ENCODE peak calls at places on chromosomes 4 and X, in eight cellular contexts. L is NAMALWA; C is GM23248; R is NCI-H146; W is SK-N-SH; F is EL; Z is stimulated activated CD8-positive, alpha-beta memory T cell treated with anti-CD3 and anti-CD28 coated beads, Interleukin-15, amount 100 ng/mL, for 24 hours; D is AG04449. N is an unnamed sample.

GRCh38 chr4:167031534-167032156 is 202.6 kb downstream of the SPOCK3 start:
- DNase-seq in F (peak), D (no peak), L (no peak), C (no peak), W (no peak), Z (no peak), R (no peak), N (no peak)

GRCh38 chr4:9812530-9813340 is 31.3 kb downstream of the DRD5 start:
- DNase-seq in C (peak), D (no peak), Z (no peak), F (no peak), L (no peak), W (peak), R (peak), N (peak)

GRCh38 chr4:84631573-84631972 is 48.6 kb downstream of the CDS1 start:
- DNase-seq in F (no peak), L (no peak), W (no peak), Z (no peak), R (no peak), C (peak), D (no peak), N (no peak)

GRCh38 chr4:168408620-168409019 is 71.7 kb downstream of the DDX60L start:
- DNase-seq in F (peak), C (peak), W (peak), L (no peak), D (peak), R (no peak), Z (no peak), N (no peak)

GRCh38 chrX:46036508-46036907 is 508.7 kb downstream of the ZNF674 start:
- DNase-seq in Z (no peak), F (peak), R (no peak), C (peak), D (no peak), L (no peak), W (no peak), N (no peak)

GRCh38 chr4:124111922-124112321 is 600.6 kb downstream of the ANKRD50 start:
- DNase-seq in R (peak), F (peak), L (peak), D (peak), Z (no peak), C (peak), W (peak), N (no peak)

GRCh38 chrX:14497184-14497666 is 32.1 kb upstream of the GLRA2 start:
- DNase-seq in R (no peak), W (no peak), C (peak), F (peak), Z (no peak), D (no peak), L (peak), N (no peak)

GRCh38 chr4:16496501-16496900 is 270.2 kb upstream of the TAPT1 start:
- DNase-seq in D (peak), C (peak), W (no peak), L (no peak), R (no peak), Z (no peak), F (peak), N (peak)

GRCh38 chr4:81472249-81473085 is 760 bp upstream of the RASGEF1B start:
- DNase-seq in L (peak), D (no peak), Z (no peak), R (peak), F (peak), C (peak), W (peak), N (peak)

GRCh38 chr4:163492951-163493504 is 1.5 kb upstream of the TMA16 start:
- DNase-seq in F (peak), L (peak), C (peak), Z (no peak), D (no peak), W (no peak), R (peak), N (no peak)

GRCh38 chr4:38574559-38575333 is 89.3 kb upstream of the KLF3 start:
- DNase-seq in F (no peak), D (no peak), R (no peak), W (no peak), Z (no peak), L (no peak), C (peak), N (peak)

GRCh38 chr4:23930750-23931488 is 41.1 kb upstream of the PPARGC1A start:
- DNase-seq in C (peak), Z (no peak), R (no peak), W (peak), F (no peak), L (no peak), D (no peak), N (no peak)

GRCh38 chrX:69153060-69153730 is 12.1 kb downstream of the PJA1 start:
- DNase-seq in Z (no peak), W (peak), D (no peak), R (no peak), C (no peak), L (no peak), F (peak), N (peak)

GRCh38 chr4:117821834-117822233 is 212.5 kb upstream of the NDST3 start:
- DNase-seq in W (no peak), L (no peak), R (no peak), Z (no peak), C (no peak), D (no peak), F (no peak), N (no peak)

GRCh38 chrX:142661696-142662095 is 364.0 kb upstream of the SPANXN4 start:
- DNase-seq in Z (no peak), L (no peak), F (no peak), R (no peak), C (no peak), W (no peak), D (no peak), N (no peak)

GRCh38 chrX:74535633-74536141 is 78.7 kb downstream of the RLIM start:
- DNase-seq in R (peak), W (peak), Z (no peak), C (peak), F (peak), D (no peak), L (no peak), N (peak)

GRCh38 chrX:18640686-18641085 is 31.2 kb downstream of the RS1 start:
- DNase-seq in F (no peak), Z (no peak), D (no peak), L (no peak), W (no peak), C (no peak), R (peak), N (no peak)

GRCh38 chr4:65071532-65071931 is 598.8 kb downstream of the EPHA5 start:
- DNase-seq in W (no peak), D (no peak), F (peak), L (no peak), R (no peak), C (no peak), Z (no peak), N (no peak)

GRCh38 chr4:74109894-74110605 is 11.1 kb upstream of the CXCL2 start:
- DNase-seq in Z (no peak), F (peak), D (peak), W (no peak), R (no peak), C (peak), L (no peak), N (no peak)

GRCh38 chrX:151871244-151871643 is 41.4 kb upstream of the MAGEA4 start:
- DNase-seq in C (peak), W (no peak), R (no peak), Z (no peak), D (peak), F (peak), L (no peak), N (no peak)

GRCh38 chr4:118417325-118417724 is 64.5 kb upstream of the PRSS12 start:
- DNase-seq in Z (no peak), R (no peak), D (peak), C (peak), F (peak), W (no peak), L (no peak), N (no peak)

GRCh38 chr4:185911556-185912064 is 99.6 kb upstream of the SORBS2 start:
- DNase-seq in C (peak), W (peak), R (no peak), Z (no peak), L (no peak), F (peak), D (no peak), N (no peak)

GRCh38 chr4:41709844-41710481 is 38.6 kb downstream of the PHOX2B start:
- DNase-seq in C (peak), Z (no peak), F (peak), W (no peak), L (no peak), R (no peak), D (peak), N (no peak)

GRCh38 chrX:51148848-51149247 is 183.8 kb upstream of the NUDT10 start:
- DNase-seq in L (peak), C (no peak), D (no peak), R (no peak), Z (no peak), W (no peak), F (no peak), N (no peak)

GRCh38 chr4:133938061-133938460 is 263.5 kb downstream of the PABPC4L start:
- DNase-seq in W (no peak), D (no peak), Z (no peak), C (no peak), F (no peak), L (no peak), R (no peak), N (no peak)

GRCh38 chr4:70703695-70704332 is 15.5 kb downstream of the UTP3 start:
- DNase-seq in C (peak), D (no peak), W (no peak), F (peak), Z (no peak), L (peak), R (peak), N (peak)

GRCh38 chrX:105695451-105695850 is 126.9 kb upstream of the NRK start:
- DNase-seq in D (no peak), C (no peak), L (no peak), W (no peak), F (no peak), Z (no peak), R (no peak), N (no peak)

GRCh38 chr4:16026155-16026761 is 57.6 kb downstream of the PROM1 start:
- DNase-seq in C (peak), F (peak), R (peak), Z (no peak), W (peak), D (no peak), L (peak), N (peak)

GRCh38 chr4:108714880-108715279 is 48.0 kb downstream of the ETNPPL start:
- DNase-seq in L (no peak), D (no peak), R (no peak), Z (no peak), F (no peak), W (no peak), C (no peak), N (no peak)